ENCODE peak calls at places on chromosome X, in eight cellular contexts. B is prostate gland, U is right lobe of liver, K is IMR-90, O is heart left ventricle, Z is HCT116, R is breast epithelium, Y is transverse colon. M is an unnamed sample. For H3K4me1, the result is how much of the 10 kb centered on the place peaks cover.

GRCh38 chrX:68681443-68681941 is 34.0 kb downstream of the STARD8 start:
- DNase-seq in B (no peak), U (no peak), K (peak), O (peak), Z (no peak), R (no peak), Y (no peak), M (no peak)

GRCh38 chrX:68261060-68261672 is 172.1 kb downstream of the OPHN1 start:
- DNase-seq in B (no peak), U (no peak), K (peak), O (no peak), Z (no peak), R (no peak), Y (no peak), M (no peak)

GRCh38 chrX:9355739-9356138 is 109.1 kb upstream of the TBL1X start:
- DNase-seq in B (no peak), U (no peak), K (no peak), O (no peak), Z (no peak), R (no peak), Y (no peak), M (no peak)

GRCh38 chrX:2913118-2913517 is 16.0 kb downstream of the ARSD start:
- DNase-seq in B (no peak), U (no peak), K (no peak), O (no peak), Z (no peak), R (no peak), Y (no peak), M (no peak)

GRCh38 chrX:13235930-13236329 is 83.9 kb downstream of the ATXN3L start:
- DNase-seq in B (no peak), U (no peak), K (no peak), O (no peak), Z (no peak), R (no peak), Y (no peak), M (no peak)

GRCh38 chrX:14616876-14617275 is 87.5 kb downstream of the GLRA2 start:
- DNase-seq in B (no peak), U (no peak), K (peak), O (no peak), Z (no peak), R (no peak), Y (no peak), M (no peak)

GRCh38 chrX:24902808-24903207 is 113.0 kb downstream of the ARX start:
- DNase-seq in B (no peak), U (no peak), K (peak), O (no peak), Z (no peak), R (no peak), Y (no peak), M (no peak)

GRCh38 chrX:38558681-38559080 is 2.7 kb upstream of the TSPAN7 start:
- DNase-seq in B (no peak), U (no peak), K (no peak), O (no peak), Z (no peak), R (no peak), Y (no peak), M (no peak)

GRCh38 chrX:130772313-130773140 is 130.5 kb downstream of the ENOX2 start:
- DNase-seq in B (peak), U (no peak), K (peak), O (no peak), Z (no peak), R (no peak), Y (no peak), M (no peak)

GRCh38 chrX:75115707-75116413 is 40.2 kb downstream of the ABCB7 start:
- DNase-seq in B (no peak), U (no peak), K (no peak), O (no peak), Z (no peak), R (no peak), Y (no peak), M (no peak)

GRCh38 chrX:87732133-87732532 is 214.5 kb downstream of the KLHL4 start:
- DNase-seq in B (no peak), U (no peak), K (no peak), O (no peak), Z (no peak), R (no peak), Y (no peak), M (no peak)

GRCh38 chrX:150587585-150588503 is 19.4 kb downstream of the MTM1 start:
- DNase-seq in B (no peak), U (no peak), K (no peak), O (peak), Z (no peak), R (no peak), Y (no peak), M (no peak)

GRCh38 chrX:139192386-139192961 is 338.1 kb upstream of the F9 start:
- DNase-seq in B (no peak), U (no peak), K (no peak), O (no peak), Z (no peak), R (no peak), Y (no peak), M (no peak)

DNA sequence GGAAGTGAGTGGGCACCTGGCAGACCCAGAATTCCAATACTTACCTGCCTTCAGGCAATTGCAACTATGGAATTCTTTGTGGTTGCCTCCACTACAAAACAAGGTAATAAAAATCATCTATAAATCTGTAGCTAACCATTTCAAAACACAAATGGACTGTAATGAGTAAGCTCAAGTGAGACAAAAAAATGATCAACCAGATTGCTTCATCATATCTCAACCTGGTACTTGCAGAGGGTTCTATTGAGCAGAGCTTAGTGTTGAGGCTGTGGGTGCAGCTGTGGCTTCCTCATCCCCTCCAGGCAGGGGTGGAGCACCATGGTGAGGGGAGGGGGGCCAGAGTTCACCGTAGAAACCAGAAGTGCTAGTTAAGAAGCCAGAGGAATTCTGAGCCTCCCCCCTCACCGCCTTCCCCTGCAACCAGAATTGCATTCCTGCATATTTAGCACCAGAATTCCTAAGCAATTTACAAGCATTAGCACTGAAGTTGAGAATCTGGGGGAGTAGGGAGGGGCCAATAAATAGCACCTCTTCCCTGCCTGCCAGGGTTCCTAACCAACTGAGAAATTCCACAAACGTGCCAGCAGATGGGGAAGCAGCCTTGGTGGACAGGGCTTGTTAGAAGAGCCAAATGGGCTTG is 11.5 kb downstream of the CTAG1A start:
- DNase-seq in B (peak), U (no peak), K (peak), O (no peak), Z (no peak), R (peak), Y (no peak), M (no peak)
- H3K27ac ChIP-seq in B (no peak), U (no peak), K (no peak), O (no peak), Z (no peak), R (no peak), Y (no peak), M (no peak)

GRCh38 chrX:43493751-43494150 is 162.3 kb upstream of the MAOA start:
- DNase-seq in B (no peak), U (no peak), K (no peak), O (no peak), Z (no peak), R (no peak), Y (no peak), M (no peak)
- TF ChIP-seq POLR2A in B (no peak), U (no peak), K (no peak), O (no peak), Z (no peak), R (no peak), Y (no peak), M (no peak)

GRCh38 chrX:23513121-23513520 is 154.2 kb upstream of the PRDX4 start:
- DNase-seq in B (no peak), U (no peak), K (no peak), O (no peak), Z (no peak), R (no peak), Y (no peak), M (no peak)

GRCh38 chrX:23509256-23509655 is 158.0 kb upstream of the PRDX4 start:
- DNase-seq in B (no peak), U (no peak), K (no peak), O (no peak), Z (no peak), R (no peak), Y (no peak), M (no peak)

GRCh38 chrX:23514082-23514481 is 153.2 kb upstream of the PRDX4 start:
- DNase-seq in B (no peak), U (no peak), K (no peak), O (no peak), Z (no peak), R (no peak), Y (no peak), M (no peak)

GRCh38 chrX:23511783-23512182 is 155.5 kb upstream of the PRDX4 start:
- DNase-seq in B (no peak), U (no peak), K (no peak), O (no peak), Z (no peak), R (no peak), Y (no peak), M (no peak)

GRCh38 chrX:23515028-23515427 is 152.3 kb upstream of the PRDX4 start:
- DNase-seq in B (no peak), U (no peak), K (no peak), O (no peak), Z (no peak), R (no peak), Y (no peak), M (no peak)
- H3K4me1 ChIP-seq in B (under half), U (under half), K (under half), O (under half), Z (under half), R (under half), Y (under half), M (under half)

GRCh38 chrX:54484666-54485065 is 11.4 kb downstream of the FGD1 start:
- DNase-seq in B (no peak), U (no peak), K (no peak), O (no peak), Z (no peak), R (no peak), Y (no peak), M (no peak)

GRCh38 chrX:54481751-54482150 is 14.3 kb downstream of the FGD1 start:
- DNase-seq in B (no peak), U (no peak), K (no peak), O (no peak), Z (no peak), R (no peak), Y (no peak), M (no peak)

GRCh38 chrX:54483946-54484345 is 12.1 kb downstream of the FGD1 start:
- DNase-seq in B (no peak), U (no peak), K (no peak), O (no peak), Z (no peak), R (peak), Y (no peak), M (no peak)

GRCh38 chrX:54479471-54480122 is 16.4 kb downstream of the FGD1 start:
- DNase-seq in B (no peak), U (no peak), K (no peak), O (no peak), Z (no peak), R (no peak), Y (no peak), M (no peak)

GRCh38 chrX:54482839-54483593 is 13.0 kb downstream of the FGD1 start:
- DNase-seq in B (no peak), U (no peak), K (no peak), O (no peak), Z (no peak), R (no peak), Y (peak), M (no peak)
- H3K27ac ChIP-seq in B (no peak), U (no peak), K (peak), O (peak), Z (no peak), R (peak), Y (peak), M (peak)

GRCh38 chrX:119852410-119853353 is at the start of gene UPF3B:
- DNase-seq in B (peak), U (peak), K (peak), O (peak), Z (peak), R (peak), Y (peak), M (peak)
- TF ChIP-seq POLR2A in B (peak), U (peak), K (peak), O (peak), Z (no peak), R (peak), Y (peak), M (peak)

DNA sequence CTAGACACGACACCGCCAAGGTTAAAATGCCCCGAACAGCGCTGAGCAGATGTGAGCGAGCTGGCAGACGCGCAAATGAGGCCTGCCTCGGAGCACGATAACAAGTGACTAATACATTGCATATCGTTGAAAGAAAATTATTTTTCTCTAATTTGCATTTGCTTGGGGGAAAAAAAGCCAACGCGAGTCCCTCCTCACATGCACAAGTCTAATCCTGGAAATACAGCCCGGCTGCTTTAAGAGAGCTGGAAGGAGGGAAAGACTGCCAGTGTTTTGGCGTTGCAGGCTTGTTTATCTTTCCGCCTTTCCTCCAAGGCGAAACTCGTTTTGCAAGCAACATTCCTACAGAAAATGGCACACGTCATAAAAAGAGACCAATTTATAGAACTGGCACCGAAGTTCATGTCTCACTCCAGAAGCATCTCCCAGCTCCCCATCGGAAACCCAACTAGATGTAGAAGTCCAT is 12.6 kb downstream of the BCOR start:
- DNase-seq in B (peak), U (no peak), K (peak), O (no peak), Z (no peak), R (no peak), Y (no peak), M (no peak)
- H3K4me1 ChIP-seq in B (under half), U (under half), K (under half), O (under half), Z (half or more), R (under half), Y (half or more), M (under half)

M was measured in ovary.